ENCODE peak calls at places on chromosomes 1 and 21, in ten cellular contexts. I is cardiac muscle cell; N is prostate gland; W is heart right ventricle; V is fibroblast of pulmonary artery; R is Peyer's patch; L is cardiac fibroblast; F is BJ; E is ovary; C is CD8-positive, alpha-beta T cell. T is an unnamed sample.

GRCh38 chr1:8266436-8267165 is 51.3 kb upstream of the SLC45A1 start:
- DNase-seq in R (no peak), N (no peak), E (no peak), F (no peak), I (no peak), V (no peak), C (no peak), W (no peak), L (no peak), T (no peak)

GRCh38 chr1:21337931-21338567 is 47.8 kb upstream of the ECE1 start:
- DNase-seq in L (peak; percentile 83), W (peak; percentile 84), R (peak; percentile 68), I (peak; percentile 73), C (no peak), N (peak; percentile 86), V (peak; percentile 84), E (peak; percentile 84), F (peak; percentile 78), T (peak; percentile 94)

GRCh38 chr1:42743302-42744029 is 3.4 kb upstream of the CLDN19 start:
- DNase-seq in N (peak; percentile 76), L (no peak), R (no peak), I (no peak), C (no peak), E (no peak), F (no peak), V (no peak), W (no peak), T (no peak)

GRCh38 chr1:45960930-45961715 is 157.7 kb downstream of the MAST2 start:
- DNase-seq in E (no peak), L (no peak), F (no peak), W (no peak), N (no peak), C (no peak), I (no peak), V (no peak), R (no peak), T (no peak)

GRCh38 chr1:19232526-19232851 is 18.8 kb downstream of the EMC1 start:
- DNase-seq in R (no peak), V (peak; percentile 20), L (no peak), W (no peak), N (peak; percentile 40), I (peak; percentile 38), F (no peak), C (no peak), E (peak; percentile 71), T (no peak)

GRCh38 chr1:186155594-186155993 is 219.5 kb downstream of the TPR start:
- DNase-seq in I (peak; percentile 75), R (no peak), N (no peak), W (no peak), C (no peak), L (peak; percentile 86), V (peak; percentile 77), E (no peak), F (peak; percentile 21), T (peak; percentile 61)

GRCh38 chr1:40638097-40639036 is 27.1 kb downstream of the RIMS3 start:
- DNase-seq in E (no peak), C (no peak), I (no peak), L (no peak), N (no peak), V (peak; percentile 11), R (peak; percentile 14), F (no peak), W (no peak), T (no peak)

GRCh38 chr1:178538192-178538916 is 25.4 kb downstream of the TEX35 start:
- DNase-seq in F (peak; percentile 62), E (no peak), W (no peak), R (no peak), L (peak; percentile 77), I (peak; percentile 52), V (peak; percentile 51), C (no peak), N (no peak), T (peak; percentile 73)

GRCh38 chr1:231986631-231987291 is 360.2 kb downstream of the DISC1 start:
- DNase-seq in L (peak; percentile 42), R (no peak), V (peak; percentile 67), E (no peak), N (peak; percentile 59), C (no peak), W (no peak), F (no peak), I (peak; percentile 82), T (peak; percentile 79)

GRCh38 chr1:107405241-107405640 is 264.4 kb downstream of the NTNG1 start:
- DNase-seq in N (no peak), V (peak; percentile 1), L (no peak), W (no peak), R (no peak), E (no peak), F (peak; percentile 68), I (peak; percentile 14), C (no peak), T (peak; percentile 19)

GRCh38 chr1:58976294-58976693 is 192.4 kb upstream of the JUN start:
- DNase-seq in V (no peak), R (no peak), I (no peak), W (no peak), L (no peak), E (no peak), F (no peak), C (no peak), N (no peak), T (no peak)

DNA sequence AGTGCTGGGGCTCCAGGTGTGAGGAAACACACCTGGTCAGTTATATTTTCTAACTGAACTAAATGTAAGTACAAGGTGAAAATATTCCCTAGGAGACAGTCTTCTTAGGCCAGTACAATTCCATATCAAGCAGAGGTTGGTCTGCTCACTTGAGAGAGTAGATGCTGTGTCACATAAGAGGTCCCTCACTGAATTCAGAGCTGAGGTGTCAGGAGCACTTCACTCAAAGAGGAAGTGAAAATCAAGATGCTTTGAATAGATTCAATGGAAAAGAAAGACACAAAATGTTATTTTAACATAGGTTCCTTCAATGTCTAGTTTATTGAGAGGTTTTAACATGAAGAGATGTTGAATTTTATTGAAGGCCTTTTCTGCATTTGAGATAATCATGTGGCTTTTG is 4.3 kb upstream of the FCRL3 start:
- DNase-seq in I (no peak), W (no peak), N (no peak), R (no peak), V (no peak), E (no peak), F (no peak), C (no peak), L (no peak), T (no peak)
- H3K4me3 ChIP-seq in I (no peak overlapping the region), W (no peak overlapping the region), N (no peak overlapping the region), R (no peak overlapping the region), V (no peak overlapping the region), E (no peak overlapping the region), F (no peak overlapping the region), C (no peak overlapping the region), L (no peak overlapping the region), T (no peak overlapping the region)

DNA sequence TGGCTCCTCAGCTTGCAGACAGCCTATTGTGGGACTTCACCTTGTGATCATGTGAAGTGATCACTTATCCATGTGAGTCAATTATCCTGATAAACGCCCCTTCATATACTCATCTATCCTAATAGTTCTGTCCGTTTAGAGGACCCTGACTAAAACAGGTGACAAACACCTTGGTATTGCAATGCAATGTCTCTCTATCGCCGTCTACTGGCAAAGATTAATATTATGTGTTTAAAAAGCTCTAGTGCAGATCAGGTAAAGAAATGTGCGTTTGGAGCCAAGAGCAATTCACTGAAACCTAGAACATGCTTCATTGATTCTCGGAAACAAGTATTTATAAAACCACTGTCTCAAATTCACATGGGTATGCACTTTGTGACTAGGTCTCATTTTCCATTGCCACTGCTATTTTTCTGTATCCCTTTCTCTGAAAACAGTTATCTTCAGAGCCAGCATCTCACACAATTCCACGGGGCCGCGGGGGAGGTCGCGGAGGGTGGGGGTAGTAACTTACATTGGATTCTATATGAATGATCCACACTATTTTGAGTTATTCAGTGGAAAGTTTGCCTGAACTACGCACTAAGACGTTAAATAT is 554.6 kb upstream of the NCAM2 start:
- DNase-seq in N (no peak), C (no peak), E (no peak), V (no peak), W (no peak), R (no peak), L (no peak), I (no peak), F (no peak), T (no peak)
- TF ChIP-seq CTCF in N (no peak), C (no peak), E (no peak), V (peak; percentile 2), W (peak; percentile 26), R (no peak), L (peak; percentile 14), I (no peak), F (no peak), T (no peak)

GRCh38 chr1:26923711-26924110 is 2.2 kb downstream of the NUDC start:
- DNase-seq in N (no peak), L (peak; percentile 72), V (peak; percentile 64), E (no peak), C (no peak), I (peak; percentile 26), W (no peak), F (no peak), R (no peak), T (no peak)
- H3K4me3 ChIP-seq in N (no peak overlapping the region), L (no peak overlapping the region), V (no peak overlapping the region), E (no peak overlapping the region), C (no peak overlapping the region), I (no peak overlapping the region), W (no peak overlapping the region), F (no peak overlapping the region), R (no peak overlapping the region), T (no peak overlapping the region)

GRCh38 chr21:43774163-43774562 is 1.9 kb downstream of the CSTB start:
- DNase-seq in R (no peak), E (no peak), I (no peak), C (no peak), L (no peak), V (no peak), W (no peak), F (no peak), N (no peak), T (no peak)

GRCh38 chr21:43777953-43778352 is 1.8 kb upstream of the CSTB start:
- DNase-seq in F (no peak), L (no peak), I (no peak), W (no peak), C (no peak), E (no peak), V (no peak), N (no peak), R (no peak), T (no peak)

GRCh38 chr21:43778469-43779335 is 2.6 kb upstream of the CSTB start:
- DNase-seq in L (peak; percentile 25), I (no peak), W (no peak), F (no peak), R (no peak), C (no peak), N (no peak), V (no peak), E (no peak), T (peak; percentile 16)

GRCh38 chr21:43775190-43775589 is 918 bp downstream of the CSTB start:
- DNase-seq in I (no peak), E (no peak), V (no peak), R (no peak), C (no peak), L (no peak), N (no peak), W (no peak), F (no peak), T (no peak)

GRCh38 chr21:43775795-43776430 is at the start of gene CSTB:
- DNase-seq in W (peak; percentile 86), C (peak; percentile 85), L (peak; percentile 62), R (peak; percentile 93), F (no peak), I (peak; percentile 68), N (peak; percentile 79), V (peak; percentile 60), E (peak; percentile 89), T (peak; percentile 66)
- TF ChIP-seq CTCF in W (no peak), C (no peak), L (no peak), R (no peak), F (no peak), I (no peak), N (peak; percentile 8), V (no peak), E (no peak), T (peak; percentile 3)